ENCODE peak calls at places on chromosomes 11 and 22, in ten cellular contexts. C, W, I, R, D, H, M, S, U and Q are unnamed samples. For H3K4me1, the result is how much of the 10 kb centered on the place peaks cover.

GRCh38 chr22:40982482-40983385 is 31.6 kb downstream of the RBX1 start:
- DNase-seq in C (no peak), W (no peak), I (no peak), R (no peak), D (no peak), H (no peak), M (no peak), S (no peak), U (no peak), Q (no peak)

GRCh38 chr11:100557830-100558611 is 129.1 kb upstream of the ARHGAP42 start:
- DNase-seq in C (no peak), W (no peak), I (no peak), R (peak), D (no peak), H (no peak), M (no peak), S (peak), U (peak), Q (peak)

GRCh38 chr11:1876361-1877063 is 15.2 kb downstream of the PRR33 start:
- DNase-seq in C (peak), W (peak), I (peak), R (peak), D (peak), H (no peak), M (peak), S (peak), U (peak), Q (peak)

GRCh38 chr11:109085708-109086373 is 336.1 kb upstream of the C11orf87 start:
- DNase-seq in C (no peak), W (peak), I (no peak), R (no peak), D (no peak), H (no peak), M (no peak), S (peak), U (no peak), Q (peak)

GRCh38 chr11:79926707-79927106 is 485.9 kb upstream of the TENM4 start:
- DNase-seq in C (no peak), W (no peak), I (no peak), R (no peak), D (no peak), H (no peak), M (no peak), S (no peak), U (no peak), Q (no peak)

GRCh38 chr11:113255096-113255495 is 59.3 kb upstream of the TTC12 start:
- DNase-seq in C (peak), W (no peak), I (no peak), R (no peak), D (no peak), H (no peak), M (no peak), S (no peak), U (no peak), Q (no peak)

GRCh38 chr11:2369896-2370295 is 7.2 kb upstream of the CD81 start:
- DNase-seq in C (no peak), W (no peak), I (no peak), R (no peak), D (no peak), H (no peak), M (peak), S (no peak), U (no peak), Q (no peak)

GRCh38 chr11:103091441-103091809 is 535 bp downstream of the DCUN1D5 start:
- DNase-seq in C (peak), W (peak), I (peak), R (peak), D (peak), H (peak), M (peak), S (peak), U (peak), Q (peak)

GRCh38 chr22:22922954-22923319 is 35.3 kb downstream of the IGLL5 start:
- DNase-seq in C (no peak), W (no peak), I (no peak), R (no peak), D (no peak), H (no peak), M (no peak), S (no peak), U (no peak), Q (no peak)

GRCh38 chr11:29328961-29329441 is 687.8 kb downstream of the KCNA4 start:
- DNase-seq in C (peak), W (no peak), I (no peak), R (no peak), D (no peak), H (no peak), M (no peak), S (peak), U (peak), Q (peak)

GRCh38 chr11:64848779-64849599 is 4.5 kb upstream of the CDC42BPG start:
- DNase-seq in C (no peak), W (no peak), I (peak), R (peak), D (no peak), H (no peak), M (no peak), S (peak), U (no peak), Q (no peak)

GRCh38 chr11:64851831-64852337 is 7.4 kb upstream of the CDC42BPG start:
- DNase-seq in C (no peak), W (no peak), I (no peak), R (no peak), D (no peak), H (no peak), M (no peak), S (no peak), U (no peak), Q (no peak)

GRCh38 chr11:64848214-64848778 is 3.8 kb upstream of the CDC42BPG start:
- DNase-seq in C (no peak), W (no peak), I (no peak), R (peak), D (no peak), H (no peak), M (no peak), S (no peak), U (no peak), Q (no peak)

GRCh38 chr11:64850979-64851567 is 6.6 kb upstream of the CDC42BPG start:
- DNase-seq in C (no peak), W (no peak), I (no peak), R (no peak), D (no peak), H (no peak), M (no peak), S (no peak), U (peak), Q (peak)

DNA sequence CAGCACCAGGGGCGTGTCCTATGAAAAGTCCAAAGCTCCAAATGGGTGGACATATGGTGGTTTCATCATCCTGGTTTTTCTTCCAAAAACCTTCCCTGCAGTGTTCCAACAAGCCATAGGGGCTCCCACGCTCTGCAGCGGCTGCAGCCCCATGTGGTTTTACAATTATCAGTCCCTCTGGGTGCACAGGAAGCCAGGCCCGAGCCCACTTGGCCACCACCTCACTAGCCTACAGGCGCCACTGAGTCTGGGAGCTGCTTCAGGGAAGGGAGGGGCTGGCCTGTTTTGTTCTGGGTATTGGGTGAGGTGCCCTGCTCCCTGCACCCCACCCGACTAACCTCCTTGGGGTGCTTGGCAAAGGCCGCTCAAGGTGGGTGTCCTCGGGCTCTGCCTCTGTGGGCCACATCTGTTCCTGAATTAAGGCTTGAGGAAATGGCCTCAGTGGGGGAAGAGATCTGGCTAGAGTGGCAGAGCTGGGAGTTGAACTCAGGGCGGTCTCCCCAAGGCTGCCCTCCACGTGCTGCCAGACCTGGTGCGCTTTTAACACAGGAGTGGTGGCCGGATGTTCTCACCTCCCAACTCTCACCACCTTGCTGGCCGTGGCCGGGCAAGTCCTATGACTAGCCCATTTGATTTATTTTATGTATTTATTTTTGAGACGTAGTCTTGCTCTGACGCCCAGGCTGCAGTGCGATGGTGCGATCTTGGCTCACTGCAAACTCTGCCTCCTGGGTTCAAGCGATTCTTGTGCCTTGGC is 5.3 kb upstream of the CDC42BPG start:
- DNase-seq in C (no peak), W (peak), I (no peak), R (no peak), D (no peak), H (no peak), M (no peak), S (no peak), U (no peak), Q (no peak)
- H3K4me1 ChIP-seq in C (under half), W (under half), I (under half), R (under half), D (under half), H (under half), M (half or more), S (under half), U (half or more), Q (under half)

GRCh38 chr11:67664696-67665536 is 9.5 kb downstream of the ALDH3B2 start:
- DNase-seq in C (no peak), W (no peak), I (no peak), R (no peak), D (no peak), H (no peak), M (peak), S (no peak), U (no peak), Q (no peak)

GRCh38 chr11:67666303-67666645 is 8.1 kb downstream of the ALDH3B2 start:
- DNase-seq in C (no peak), W (no peak), I (no peak), R (no peak), D (no peak), H (no peak), M (no peak), S (no peak), U (no peak), Q (no peak)

GRCh38 chr11:67664213-67664585 is 10.2 kb downstream of the ALDH3B2 start:
- DNase-seq in C (no peak), W (no peak), I (no peak), R (no peak), D (no peak), H (no peak), M (peak), S (no peak), U (no peak), Q (no peak)

GRCh38 chr11:67666676-67667489 is 7.5 kb downstream of the ALDH3B2 start:
- DNase-seq in C (no peak), W (no peak), I (no peak), R (no peak), D (no peak), H (no peak), M (peak), S (no peak), U (no peak), Q (no peak)

DNA sequence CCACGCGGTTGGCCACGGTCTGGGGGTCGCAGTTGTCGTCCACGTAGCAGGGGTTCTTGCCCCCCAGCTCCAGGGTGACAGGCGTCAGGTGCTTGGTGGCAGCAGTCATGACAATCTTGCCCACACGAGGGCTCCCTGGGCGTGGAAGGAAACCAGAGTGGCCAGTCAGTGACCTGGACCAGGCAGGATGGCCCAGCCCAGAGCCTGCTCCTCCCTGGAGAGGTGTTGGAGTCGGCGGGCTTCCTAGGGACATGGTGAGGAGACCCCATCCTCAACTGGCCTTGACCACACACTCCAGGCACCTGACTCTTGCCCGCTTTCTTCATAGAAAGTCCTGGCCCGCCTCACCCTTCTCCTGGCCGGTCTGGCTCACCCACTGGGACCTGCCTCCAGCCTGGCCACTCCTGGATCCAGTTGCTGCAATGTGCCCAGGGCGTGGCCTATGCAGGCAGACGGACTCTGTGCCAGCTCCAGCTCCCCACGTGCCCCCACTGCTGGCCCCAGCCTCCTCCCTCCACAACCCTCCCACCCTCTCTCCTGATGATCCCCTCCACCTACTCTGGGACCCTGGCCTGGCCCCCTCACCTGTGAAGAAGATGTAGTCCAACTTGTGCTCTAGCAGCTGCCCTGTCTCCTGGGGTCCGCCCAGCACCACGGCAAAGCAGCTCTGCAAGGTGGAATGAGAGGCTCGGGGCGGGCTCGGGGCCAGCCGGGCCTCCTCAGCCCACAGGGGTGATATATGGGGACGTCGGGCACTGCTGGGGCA is 8.7 kb downstream of the ALDH3B2 start:
- DNase-seq in C (no peak), W (no peak), I (peak), R (peak), D (no peak), H (peak), M (peak), S (peak), U (no peak), Q (no peak)
- H3K4me3 ChIP-seq in C (no peak), W (no peak), I (no peak), R (no peak), D (no peak), H (no peak), M (no peak), S (no peak), U (no peak), Q (no peak)

DNA sequence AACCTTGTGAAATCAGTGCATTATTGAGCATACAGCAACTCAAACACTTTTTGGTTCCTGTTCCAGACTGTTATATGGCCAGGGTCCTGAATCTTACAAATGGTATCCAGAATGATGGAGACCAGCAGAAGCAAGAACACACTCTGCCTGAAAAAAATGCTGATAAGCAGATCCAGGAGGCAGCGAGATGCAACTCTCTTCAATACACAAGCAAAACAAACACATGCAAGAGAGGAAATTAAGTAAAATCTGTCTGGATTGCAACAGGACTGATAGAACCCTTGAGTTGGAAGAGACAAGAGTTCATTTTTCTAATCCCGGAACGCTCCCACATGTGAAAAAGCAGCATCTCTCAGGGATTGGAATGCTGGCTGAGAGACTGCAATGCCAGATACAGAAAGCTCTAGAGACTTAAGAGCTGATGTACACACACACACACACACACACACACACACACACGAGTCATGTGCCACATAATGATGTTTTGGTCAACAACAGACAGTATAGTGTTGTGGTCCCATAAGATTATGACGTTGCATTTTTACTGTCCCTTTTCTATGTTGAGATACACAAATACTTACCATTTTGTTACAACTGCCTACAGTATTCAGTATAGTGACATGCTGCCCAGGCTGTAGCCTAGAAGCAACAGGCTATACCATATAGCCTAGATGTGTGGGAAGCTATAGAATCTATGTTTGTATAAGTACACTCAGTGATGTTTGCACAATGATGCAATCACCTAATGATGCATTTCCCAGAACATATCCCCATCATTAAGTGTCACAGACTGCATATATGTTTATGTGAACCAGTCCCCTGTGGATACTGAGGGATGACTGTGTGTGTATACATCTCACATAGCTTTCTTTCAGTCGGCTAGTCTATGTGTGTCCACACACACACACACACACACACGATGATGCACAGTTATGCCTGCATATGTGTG is 406.6 kb downstream of the LARGE1 start:
- DNase-seq in C (no peak), W (no peak), I (no peak), R (no peak), D (no peak), H (no peak), M (no peak), S (peak), U (peak), Q (no peak)
- H3K4me1 ChIP-seq in C (under half), W (under half), I (under half), R (under half), D (under half), H (under half), M (under half), S (under half), U (under half), Q (under half)

DNA sequence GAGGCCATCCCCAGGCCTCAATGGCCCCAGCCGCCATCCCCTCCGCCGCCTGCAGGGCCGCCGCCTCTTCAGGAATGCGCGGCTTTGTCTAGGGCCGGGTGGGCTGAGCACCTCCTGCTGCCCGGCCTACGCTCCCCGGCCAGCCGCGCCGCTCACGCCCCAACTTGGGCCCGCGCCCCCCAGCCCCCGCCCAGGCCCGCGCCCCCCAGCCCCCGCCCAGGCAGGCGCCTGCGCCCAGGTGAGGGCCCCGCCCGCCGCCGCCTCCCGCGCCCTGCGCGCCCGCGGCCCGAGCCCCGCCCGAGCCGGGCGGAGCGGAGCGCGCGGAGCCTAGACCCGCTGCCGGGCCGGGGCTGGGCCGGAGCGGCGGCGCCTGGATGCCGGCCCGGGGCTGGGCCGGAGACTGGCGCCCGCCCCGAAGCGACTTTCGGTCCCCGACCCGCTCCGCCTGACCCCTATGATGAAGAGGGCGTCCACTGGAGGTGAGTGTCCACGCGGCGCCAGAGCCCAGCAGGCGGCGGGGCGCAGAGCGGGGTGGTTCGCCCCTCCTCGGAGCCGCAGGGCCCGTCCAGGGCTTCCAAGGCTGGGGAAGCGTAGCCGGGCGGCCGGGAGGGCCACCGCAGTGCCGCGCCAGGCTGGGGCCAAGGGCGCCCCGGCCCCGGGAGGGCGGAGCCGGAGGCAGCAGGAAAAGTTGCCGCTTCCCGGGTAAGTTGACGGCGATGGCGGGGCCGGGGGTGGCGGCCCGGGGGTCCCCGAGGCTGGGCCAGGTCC is 34.3 kb upstream of the PRODH start:
- DNase-seq in C (peak), W (no peak), I (no peak), R (no peak), D (no peak), H (no peak), M (peak), S (no peak), U (peak), Q (peak)
- H3K4me3 ChIP-seq in C (peak), W (peak), I (peak), R (peak), D (peak), H (peak), M (peak), S (peak), U (peak), Q (peak)

GRCh38 chr11:61978703-61979661 is 11.5 kb upstream of the FTH1 start:
- DNase-seq in C (no peak), W (no peak), I (no peak), R (peak), D (no peak), H (no peak), M (peak), S (peak), U (no peak), Q (peak)
- H3K4me1 ChIP-seq in C (under half), W (under half), I (under half), R (under half), D (under half), H (under half), M (under half), S (under half), U (under half), Q (under half)

GRCh38 chr11:134033276-134033675 is 35.6 kb upstream of the JAM3 start:
- DNase-seq in C (no peak), W (no peak), I (no peak), R (no peak), D (no peak), H (no peak), M (no peak), S (no peak), U (no peak), Q (no peak)
- H3K4me3 ChIP-seq in C (no peak), W (peak), I (no peak), R (no peak), D (no peak), H (no peak), M (no peak), S (no peak), U (no peak), Q (peak)

GRCh38 chr11:15309296-15309695 is 194.6 kb downstream of the INSC start:
- DNase-seq in C (no peak), W (no peak), I (no peak), R (no peak), D (no peak), H (no peak), M (no peak), S (no peak), U (peak), Q (peak)

GRCh38 chr11:15308840-15309239 is 194.1 kb downstream of the INSC start:
- DNase-seq in C (no peak), W (no peak), I (no peak), R (no peak), D (no peak), H (no peak), M (no peak), S (no peak), U (no peak), Q (no peak)

GRCh38 chr11:15307600-15307999 is 192.9 kb downstream of the INSC start:
- DNase-seq in C (peak), W (no peak), I (no peak), R (no peak), D (no peak), H (no peak), M (no peak), S (no peak), U (no peak), Q (no peak)
- H3K4me1 ChIP-seq in C (under half), W (under half), I (under half), R (under half), D (under half), H (under half), M (under half), S (under half), U (under half), Q (under half)

GRCh38 chr11:8809185-8809584 is 101.8 kb upstream of the AKIP1 start:
- DNase-seq in C (no peak), W (no peak), I (no peak), R (no peak), D (no peak), H (no peak), M (no peak), S (no peak), U (no peak), Q (peak)
- H3K4me3 ChIP-seq in C (no peak), W (peak), I (peak), R (peak), D (peak), H (no peak), M (peak), S (no peak), U (no peak), Q (peak)